ENCODE peak calls at places on chromosomes 7 and 10, in six cellular contexts. R is aorta; X is mesendoderm; J is uterus; O is CD8-positive, alpha-beta T cell; H is ascending aorta. F is an unnamed sample. For H3K36me3, the result is how much of the 10 kb centered on the place peaks cover.

GRCh38 chr7:18619311-18619710 is 123.8 kb downstream of the HDAC9 start:
- DNase-seq in R (no peak), X (no peak), J (no peak), O (no peak), H (no peak), F (no peak)

GRCh38 chr10:67602268-67602950 is 93.6 kb downstream of the CTNNA3 start:
- DNase-seq in R (no peak), X (peak), J (no peak), O (no peak), H (no peak), F (no peak)

GRCh38 chr7:128353610-128354009 is 7.9 kb downstream of the PRRT4 start:
- DNase-seq in R (no peak), X (no peak), J (no peak), O (no peak), H (no peak), F (no peak)

GRCh38 chr7:132997505-132997904 is 84.4 kb downstream of the CHCHD3 start:
- DNase-seq in R (no peak), X (no peak), J (no peak), O (no peak), H (no peak), F (no peak)

GRCh38 chr7:145497911-145498525 is 618.6 kb upstream of the CNTNAP2 start:
- DNase-seq in R (no peak), X (no peak), J (no peak), O (no peak), H (no peak), F (no peak)

GRCh38 chr7:55567495-55568070 is 4.7 kb downstream of the VOPP1 start:
- DNase-seq in R (no peak), X (no peak), J (no peak), O (no peak), H (no peak), F (no peak)

GRCh38 chr7:95817846-95818245 is 45.5 kb downstream of the DYNC1I1 start:
- DNase-seq in R (no peak), X (no peak), J (no peak), O (no peak), H (no peak), F (no peak)

GRCh38 chr7:644381-645305 is 81.9 kb upstream of the DNAAF5 start:
- DNase-seq in R (no peak), X (no peak), J (no peak), O (no peak), H (no peak), F (peak)

GRCh38 chr10:110422548-110422947 is 75.2 kb upstream of the DUSP5 start:
- DNase-seq in R (no peak), X (no peak), J (no peak), O (no peak), H (no peak), F (no peak)

GRCh38 chr7:73893342-73894101 is 32.6 kb downstream of the TMEM270 start:
- DNase-seq in R (peak), X (no peak), J (peak), O (no peak), H (no peak), F (peak)

GRCh38 chr10:12777840-12778585 is 223.5 kb downstream of the CCDC3 start:
- DNase-seq in R (no peak), X (no peak), J (no peak), O (no peak), H (no peak), F (no peak)

GRCh38 chr10:79491171-79491835 is 21.0 kb upstream of the EIF5AL1 start:
- DNase-seq in R (no peak), X (peak), J (no peak), O (no peak), H (no peak), F (peak)

GRCh38 chr7:5395246-5395645 is 28.4 kb downstream of the TNRC18 start:
- DNase-seq in R (no peak), X (no peak), J (no peak), O (no peak), H (no peak), F (no peak)

GRCh38 chr10:77197544-77197943 is 440.1 kb downstream of the KCNMA1 start:
- DNase-seq in R (no peak), X (peak), J (no peak), O (no peak), H (no peak), F (no peak)

GRCh38 chr7:157009170-157009777 is 1.2 kb downstream of the MNX1 start:
- DNase-seq in R (no peak), X (peak), J (no peak), O (no peak), H (no peak), F (peak)

GRCh38 chr7:21945374-21946227 is at the start of gene CDCA7L:
- DNase-seq in R (peak), X (peak), J (peak), O (peak), H (no peak), F (peak)

GRCh38 chr10:126459032-126459831 is 71.0 kb upstream of the ADAM12 start:
- DNase-seq in R (no peak), X (peak), J (no peak), O (no peak), H (no peak), F (no peak)

GRCh38 chr7:128849804-128850490 is 12.7 kb upstream of the ATP6V1F start:
- DNase-seq in R (no peak), X (no peak), J (no peak), O (peak), H (no peak), F (no peak)

GRCh38 chr10:79442171-79443040 is 3.0 kb downstream of the ZCCHC24 start:
- DNase-seq in R (no peak), X (no peak), J (no peak), O (no peak), H (no peak), F (peak)

GRCh38 chr7:70063796-70064423 is 465.6 kb downstream of the AUTS2 start:
- DNase-seq in R (no peak), X (no peak), J (no peak), O (no peak), H (no peak), F (no peak)

DNA sequence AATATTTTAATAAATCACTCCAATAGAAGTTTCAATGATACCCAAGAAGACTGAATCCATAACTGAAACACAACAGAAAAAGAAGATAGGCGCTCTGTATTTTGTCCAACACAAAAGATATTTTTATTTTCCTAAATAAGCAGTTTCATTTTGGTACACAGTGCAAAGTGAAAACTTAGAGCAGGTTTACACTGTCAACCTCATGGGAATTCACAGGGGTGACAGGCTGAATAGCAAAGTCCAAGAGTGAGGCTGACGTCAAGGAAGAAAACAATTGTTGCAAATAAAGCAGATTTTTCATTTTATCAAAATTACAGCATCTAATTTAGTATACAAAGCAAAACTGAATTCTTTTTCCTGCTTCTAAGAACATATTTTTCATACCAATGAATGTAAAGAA is 28.6 kb downstream of the NAMPT start:
- DNase-seq in R (no peak), X (no peak), J (no peak), O (no peak), H (no peak), F (no peak)
- H3K36me3 ChIP-seq in R (under half), X (under half), J (under half), O (under half), H (under half), F (under half)

DNA sequence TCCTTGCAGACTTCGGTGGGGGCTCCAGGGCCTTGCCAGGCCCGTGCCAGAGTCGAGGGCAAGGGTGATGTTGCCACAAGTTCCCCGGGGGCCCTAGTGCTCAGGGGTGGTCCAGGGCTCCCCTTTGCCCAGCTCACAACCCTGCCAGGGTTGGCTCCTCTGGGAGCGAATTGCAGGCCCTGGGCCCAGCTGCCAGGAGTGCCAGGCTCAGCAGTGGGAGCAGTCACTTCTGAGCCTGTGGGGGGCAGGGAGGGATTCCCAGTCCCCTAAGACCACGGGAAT is 43.8 kb downstream of the TCERG1L start:
- DNase-seq in R (no peak), X (no peak), J (no peak), O (no peak), H (no peak), F (peak)
- H3K36me3 ChIP-seq in R (under half), X (under half), J (under half), O (under half), H (under half), F (under half)

GRCh38 chr7:33973235-33974015 is 68.1 kb downstream of the BMPER start:
- DNase-seq in R (no peak), X (no peak), J (no peak), O (no peak), H (no peak), F (no peak)
- H3K36me3 ChIP-seq in R (under half), X (under half), J (under half), O (under half), H (under half), F (under half)

GRCh38 chr10:35063837-35064454 is 26.2 kb downstream of the CUL2 start:
- DNase-seq in R (no peak), X (peak), J (no peak), O (no peak), H (no peak), F (no peak)
- H3K36me3 ChIP-seq in R (under half), X (under half), J (under half), O (under half), H (under half), F (under half)

GRCh38 chr7:2374401-2374800 is 19.8 kb downstream of the EIF3B start:
- DNase-seq in R (no peak), X (no peak), J (no peak), O (no peak), H (no peak), F (peak)

GRCh38 chr7:2373124-2373556 is 18.5 kb downstream of the EIF3B start:
- DNase-seq in R (no peak), X (no peak), J (no peak), O (no peak), H (no peak), F (no peak)

GRCh38 chr7:2373646-2374045 is 19.0 kb downstream of the EIF3B start:
- DNase-seq in R (no peak), X (no peak), J (no peak), O (no peak), H (no peak), F (peak)

GRCh38 chr7:2371329-2371728 is 16.7 kb downstream of the EIF3B start:
- DNase-seq in R (peak), X (no peak), J (no peak), O (no peak), H (no peak), F (no peak)

DNA sequence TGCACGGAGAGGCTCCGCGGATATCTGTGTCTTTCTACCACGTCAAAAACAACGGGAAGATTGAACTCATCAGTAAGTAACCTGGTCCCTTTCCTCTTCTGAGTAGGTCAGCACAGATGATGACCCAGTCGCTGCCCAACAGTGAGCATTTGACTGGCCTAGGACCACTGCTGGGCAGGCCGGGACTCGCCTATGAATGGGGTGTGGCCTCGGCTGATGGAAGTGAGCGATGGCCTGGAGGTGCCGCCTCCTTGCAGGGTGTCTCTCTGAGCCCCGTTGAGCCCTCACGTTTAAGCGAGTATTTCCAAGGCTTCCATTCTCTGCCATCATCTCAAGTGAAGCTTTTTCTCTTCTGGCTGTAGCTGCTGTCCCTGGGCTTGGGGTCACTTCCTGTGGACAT is 18.1 kb downstream of the EIF3B start:
- DNase-seq in R (no peak), X (no peak), J (no peak), O (no peak), H (no peak), F (no peak)
- H3K36me3 ChIP-seq in R (under half), X (half or more), J (under half), O (half or more), H (half or more), F (half or more)

GRCh38 chr7:99422625-99423024 is 13.9 kb downstream of the BUD31 start:
- DNase-seq in R (no peak), X (no peak), J (no peak), O (no peak), H (no peak), F (no peak)

GRCh38 chr7:99420213-99420612 is 11.4 kb downstream of the BUD31 start:
- DNase-seq in R (no peak), X (no peak), J (no peak), O (no peak), H (no peak), F (peak)

GRCh38 chr7:99422091-99422624 is 13.4 kb downstream of the BUD31 start:
- DNase-seq in R (no peak), X (no peak), J (no peak), O (no peak), H (no peak), F (peak)

GRCh38 chr7:99418260-99418659 is 9.5 kb downstream of the BUD31 start:
- DNase-seq in R (no peak), X (no peak), J (no peak), O (no peak), H (no peak), F (no peak)

DNA sequence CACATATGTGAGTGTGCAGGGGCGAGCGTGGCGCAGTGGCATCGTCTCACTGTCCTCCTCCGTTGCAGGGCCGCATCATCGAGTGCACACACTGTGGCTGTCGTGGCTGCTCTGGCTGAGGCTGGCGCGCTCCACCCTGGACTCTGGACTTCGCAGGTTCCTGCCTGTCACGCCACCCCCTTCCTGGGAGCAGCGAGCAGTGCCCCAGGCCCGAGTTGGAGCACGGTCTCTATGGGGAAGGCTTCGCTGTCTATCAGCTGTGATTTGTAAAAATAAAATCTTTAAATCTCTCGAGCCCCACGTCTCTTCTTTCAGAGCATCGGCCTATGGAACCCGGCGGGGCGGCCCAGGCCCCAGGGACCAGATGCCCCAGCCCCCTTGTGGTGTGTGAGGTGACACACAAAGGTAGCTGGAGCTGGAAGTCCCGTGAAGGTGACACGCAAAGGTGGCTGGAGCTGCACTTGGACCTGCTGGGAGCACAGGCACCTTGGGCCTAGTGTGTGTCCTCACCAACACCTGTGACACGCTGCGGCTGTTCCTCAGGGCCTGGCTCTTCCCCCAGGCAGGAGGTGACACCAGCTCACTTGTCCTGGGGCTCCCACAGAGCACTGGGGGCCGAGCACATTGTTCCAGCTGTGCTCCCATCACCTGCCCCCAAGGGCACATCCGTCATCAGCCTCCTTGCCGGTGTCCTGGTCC is 10.7 kb downstream of the BUD31 start:
- DNase-seq in R (no peak), X (no peak), J (no peak), O (no peak), H (no peak), F (peak)
- H3K36me3 ChIP-seq in R (under half), X (under half), J (under half), O (half or more), H (half or more), F (half or more)

GRCh38 chr7:43878867-43879266 is 9.6 kb upstream of the MRPS24 start:
- DNase-seq in R (peak), X (no peak), J (no peak), O (no peak), H (no peak), F (no peak)
- H3K36me3 ChIP-seq in R (under half), X (under half), J (under half), O (under half), H (half or more), F (under half)

GRCh38 chr10:93518531-93518930 is 22.1 kb downstream of the CEP55 start:
- DNase-seq in R (no peak), X (no peak), J (no peak), O (no peak), H (no peak), F (no peak)
- H3K36me3 ChIP-seq in R (under half), X (under half), J (under half), O (under half), H (under half), F (under half)

DNA sequence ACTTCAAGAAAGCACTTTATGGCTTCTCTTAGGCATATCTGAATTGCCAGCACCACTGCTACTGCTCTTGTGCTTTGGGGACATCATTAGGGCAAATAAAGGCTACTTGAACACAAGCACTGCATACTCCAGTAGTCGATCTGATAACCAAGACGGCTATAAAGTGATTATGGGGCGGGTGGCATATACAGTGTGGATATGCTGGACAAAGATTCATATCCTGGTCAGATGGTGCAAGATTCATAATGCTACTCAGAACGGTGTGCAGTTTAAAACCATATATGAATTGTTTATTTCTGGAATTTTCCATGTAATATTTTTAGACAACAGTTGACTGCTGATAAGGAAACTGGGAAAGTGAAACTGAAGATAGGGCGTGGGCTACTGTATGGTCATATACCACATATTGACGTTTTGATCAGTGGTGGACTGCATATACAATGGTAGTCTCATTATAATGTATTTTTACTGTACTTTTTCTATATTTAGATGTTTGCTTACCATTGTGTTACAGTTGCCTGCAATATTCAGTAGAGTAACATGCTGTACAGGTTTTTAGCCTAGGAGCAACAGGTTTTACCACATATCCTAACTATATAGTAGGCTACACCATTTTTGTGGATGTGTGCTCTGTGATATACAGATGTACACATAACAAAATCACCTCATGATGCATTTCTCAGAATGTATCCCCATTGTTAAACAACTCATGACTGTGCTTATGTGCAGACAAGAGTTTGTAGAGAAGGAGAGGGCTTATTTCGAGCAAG is 15.2 kb downstream of the ANLN start:
- DNase-seq in R (no peak), X (no peak), J (no peak), O (no peak), H (no peak), F (no peak)
- H3K36me3 ChIP-seq in R (under half), X (under half), J (under half), O (under half), H (under half), F (under half)

F was measured in H7.